ENCODE peak calls at places on chromosomes 1 and 21, in nine cellular contexts. Y is hepatocyte, C is left ventricle myocardium inferior, N is psoas muscle, G is cardiac muscle cell, Q is body of pancreas, Z is neural progenitor cell, R is mucosa of descending colon, W is pancreas. J is an unnamed sample.

GRCh38 chr1:85553936-85554335 is 26.6 kb upstream of the CCN1 start:
- DNase-seq in Z (no peak), C (no peak), R (no peak), Y (no peak), Q (no peak), N (no peak), W (no peak), G (no peak), J (no peak)

GRCh38 chr1:79575424-79575823 is 568.9 kb upstream of the ADGRL4 start:
- DNase-seq in G (no peak), W (no peak), Q (no peak), N (no peak), Z (no peak), Y (no peak), C (no peak), R (no peak), J (no peak)

GRCh38 chr21:45432575-45433255 is 27.8 kb downstream of the COL18A1 start:
- DNase-seq in R (no peak), Z (no peak), Y (no peak), Q (no peak), W (no peak), N (no peak), G (no peak), C (no peak), J (peak; percentile 65)

GRCh38 chr1:183871142-183871541 is 66.2 kb downstream of the RGL1 start:
- DNase-seq in C (no peak), Y (peak; percentile 16), N (no peak), Q (no peak), G (peak; percentile 82), W (no peak), R (no peak), Z (peak; percentile 20), J (no peak)

GRCh38 chr1:47024138-47024856 is 828 bp downstream of the CYP4X1 start:
- DNase-seq in C (no peak), W (no peak), Q (no peak), G (peak; percentile 53), R (no peak), Y (no peak), Z (peak; percentile 4), N (no peak), J (no peak)

GRCh38 chr1:30045304-30046090 is 677.9 kb downstream of the MATN1 start:
- DNase-seq in C (no peak), N (no peak), Y (no peak), W (no peak), Z (no peak), R (no peak), G (no peak), Q (no peak), J (no peak)

GRCh38 chr1:240104662-240105061 is 13.0 kb downstream of the FMN2 start:
- DNase-seq in N (no peak), R (no peak), Q (no peak), Y (no peak), W (no peak), Z (no peak), C (no peak), G (no peak), J (no peak)

GRCh38 chr1:224683981-224684380 is 67.9 kb downstream of the CNIH3 start:
- DNase-seq in Y (no peak), C (no peak), N (no peak), Q (no peak), R (no peak), G (no peak), W (no peak), Z (no peak), J (no peak)

GRCh38 chr1:214546076-214546475 is 5.3 kb downstream of the PTPN14 start:
- DNase-seq in Z (no peak), R (no peak), G (no peak), C (no peak), Q (no peak), Y (no peak), N (no peak), W (no peak), J (no peak)

GRCh38 chr1:51328926-51329325 is 1.4 kb downstream of the TTC39A start:
- DNase-seq in R (no peak), Y (no peak), C (no peak), N (no peak), W (no peak), Q (no peak), Z (no peak), G (no peak), J (no peak)

GRCh38 chr1:90728656-90729257 is 11.7 kb upstream of the BARHL2 start:
- DNase-seq in G (no peak), C (no peak), W (no peak), N (no peak), Q (no peak), Z (no peak), Y (no peak), R (no peak), J (no peak)

GRCh38 chr1:71307451-71307850 is 226.6 kb upstream of the ZRANB2 start:
- DNase-seq in R (peak; percentile 29), Q (no peak), C (no peak), Z (no peak), W (no peak), G (peak; percentile 74), N (no peak), Y (no peak), J (no peak)

GRCh38 chr1:220808501-220809186 is 21.9 kb downstream of the MTARC1 start:
- DNase-seq in R (no peak), Y (no peak), G (no peak), Q (no peak), Z (no peak), W (no peak), C (no peak), N (no peak), J (no peak)

GRCh38 chr1:185965870-185966269 is 231.7 kb downstream of the HMCN1 start:
- DNase-seq in Y (no peak), G (no peak), Z (no peak), N (no peak), Q (no peak), C (no peak), R (no peak), W (no peak), J (no peak)
- H3K36me3 ChIP-seq in Y (no peaks in the 10 kb centered on the region), G (peaks cover 5% of the 10 kb centered on the region), Z (no peaks in the 10 kb centered on the region), N (no peaks in the 10 kb centered on the region), Q (no peaks in the 10 kb centered on the region), C (no peaks in the 10 kb centered on the region), R (no peaks in the 10 kb centered on the region), W (no peaks in the 10 kb centered on the region), J (no peaks in the 10 kb centered on the region)

GRCh38 chr1:109041614-109042473 is at the start of gene WDR47:
- DNase-seq in G (peak; percentile 96), Y (peak; percentile 97), N (peak; percentile 98), Q (peak; percentile 97), Z (peak; percentile 98), C (peak; percentile 95), R (peak; percentile 96), W (peak; percentile 95), J (peak; percentile 95)
- TF ChIP-seq CTCF in G (no peak), Y (no peak), N (no peak), Q (no peak), Z (no peak), C (peak; percentile 8), R (no peak), W (no peak), J (no peak)

GRCh38 chr1:62875676-62876075 is 91.7 kb downstream of the ATG4C start:
- DNase-seq in W (no peak), R (no peak), G (peak; percentile 3), Y (no peak), C (no peak), Z (no peak), N (no peak), Q (no peak), J (no peak)
- H3K36me3 ChIP-seq in W (no peaks in the 10 kb centered on the region), R (no peaks in the 10 kb centered on the region), G (no peaks in the 10 kb centered on the region), Y (no peaks in the 10 kb centered on the region), C (no peaks in the 10 kb centered on the region), Z (no peaks in the 10 kb centered on the region), N (no peaks in the 10 kb centered on the region), Q (no peaks in the 10 kb centered on the region), J (no peaks in the 10 kb centered on the region)

DNA sequence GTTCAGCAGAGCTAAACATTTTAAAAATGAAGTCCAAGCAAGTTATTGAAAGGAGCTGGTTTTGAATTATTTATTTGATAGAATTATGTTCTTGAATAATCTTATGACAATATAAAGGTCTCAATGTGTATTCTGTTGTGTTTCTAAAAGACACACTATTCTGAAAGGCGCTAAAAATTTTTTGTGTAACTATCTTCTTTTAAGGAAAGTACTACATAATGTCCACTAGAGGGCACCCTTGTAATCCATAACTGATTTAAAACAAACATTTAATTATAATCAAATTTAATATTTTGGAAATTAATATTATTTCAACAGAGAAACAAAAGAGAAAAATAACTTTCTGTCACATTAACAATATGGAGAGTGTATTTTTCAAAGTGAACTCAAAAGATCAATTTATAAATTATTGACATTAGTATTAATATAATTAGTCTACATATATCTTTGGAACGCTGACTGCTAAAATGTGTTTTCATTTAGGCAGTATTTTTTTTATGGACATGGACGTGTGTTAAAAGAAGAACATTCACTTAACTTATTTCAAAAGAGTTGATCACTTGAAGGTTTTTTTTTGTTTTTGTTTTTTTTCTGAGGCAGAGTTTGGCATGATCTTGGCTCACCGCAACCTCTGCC is 248.4 kb downstream of the DENND1B start:
- DNase-seq in R (no peak), Z (peak; percentile 59), Y (peak; percentile 63), W (no peak), C (no peak), N (no peak), G (peak; percentile 57), Q (no peak), J (no peak)
- TF ChIP-seq CTCF in R (no peak), Z (peak; percentile 73), Y (peak; percentile 70), W (peak; percentile 75), C (peak; percentile 78), N (peak; percentile 75), G (peak; percentile 53), Q (peak; percentile 79), J (peak; percentile 61)

GRCh38 chr1:43824795-43825194 is 108.8 kb upstream of the ARTN start:
- DNase-seq in R (no peak), Q (no peak), W (no peak), N (no peak), Y (no peak), Z (no peak), C (no peak), G (no peak), J (no peak)
- H3K36me3 ChIP-seq in R (no peaks in the 10 kb centered on the region), Q (no peaks in the 10 kb centered on the region), W (no peaks in the 10 kb centered on the region), N (no peaks in the 10 kb centered on the region), Y (no peaks in the 10 kb centered on the region), Z (no peaks in the 10 kb centered on the region), C (no peaks in the 10 kb centered on the region), G (no peaks in the 10 kb centered on the region), J (no peaks in the 10 kb centered on the region)

DNA sequence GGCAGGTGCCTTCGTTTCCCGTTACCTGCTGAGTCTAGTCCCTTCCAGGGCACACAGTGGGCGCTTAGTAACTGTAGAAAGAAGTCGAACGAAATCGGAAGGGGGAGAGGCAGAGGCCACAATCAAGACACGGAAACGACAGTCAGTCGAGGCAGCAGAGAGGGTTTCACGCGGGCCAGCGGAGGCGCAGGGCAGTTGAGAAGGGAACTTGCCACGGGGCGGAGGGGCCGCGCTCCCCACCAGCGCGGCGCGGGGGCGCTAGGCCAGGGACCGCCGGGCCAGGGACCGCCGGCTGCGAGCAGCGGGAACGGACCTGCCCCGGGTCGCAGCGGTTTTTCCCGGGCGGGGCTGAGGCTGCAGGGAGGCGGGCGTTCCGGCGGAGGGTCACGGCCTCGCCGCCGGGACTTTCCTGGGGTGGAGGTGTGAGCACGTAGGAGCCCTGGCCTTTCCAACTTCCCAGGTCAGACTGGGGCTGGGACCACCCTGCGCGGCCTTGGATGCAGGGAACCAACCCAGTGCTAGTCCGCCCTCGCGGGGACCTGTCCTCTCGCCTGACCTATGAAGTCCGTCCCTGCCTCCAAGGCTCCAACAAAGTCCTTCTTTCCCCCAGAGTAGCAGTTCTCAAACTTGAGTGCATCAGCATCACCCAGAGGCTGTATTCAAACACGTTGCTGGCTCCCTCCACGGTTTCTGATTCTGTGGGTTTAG is 150.1 kb upstream of the FGGY start:
- DNase-seq in N (peak; percentile 76), Y (peak; percentile 62), Z (peak; percentile 66), C (peak; percentile 66), W (peak; percentile 46), R (peak; percentile 55), G (peak; percentile 48), Q (peak; percentile 57), J (peak; percentile 69)
- TF ChIP-seq CTCF in N (peak; percentile 16), Y (peak; percentile 9), Z (peak; percentile 42), C (peak; percentile 45), W (no peak), R (no peak), G (peak; percentile 20), Q (no peak), J (no peak)

J was measured in heart left ventricle.